ENCODE peak calls at places on chromosomes 11 and 22, in seven cellular contexts. One of them, this sample, is unnamed.

GRCh38 chr11:122491486-122491885 is 164.0 kb upstream of the UBASH3B start:
- DNase-seq in NCI-H1105: no peak
- DNase-seq in lower lobe of right lung: no peak
- DNase-seq in heart right ventricle: peak
- DNase-seq in mammary epithelial cell: peak
- DNase-seq in left ventricle myocardium inferior: no peak
- DNase-seq in IMR-90: peak
- DNase-seq in this sample: no peak

GRCh38 chr11:57340228-57340627 is 2.1 kb downstream of the P2RX3 start:
- DNase-seq in IMR-90: no peak
- DNase-seq in mammary epithelial cell: no peak
- DNase-seq in NCI-H1105: no peak
- DNase-seq in lower lobe of right lung: no peak
- DNase-seq in heart right ventricle: no peak
- DNase-seq in left ventricle myocardium inferior: no peak
- DNase-seq in this sample: peak

GRCh38 chr22:18068381-18068988 is 9.3 kb upstream of the PEX26 start:
- DNase-seq in mammary epithelial cell: no peak
- DNase-seq in lower lobe of right lung: no peak
- DNase-seq in IMR-90: peak
- DNase-seq in heart right ventricle: peak
- DNase-seq in left ventricle myocardium inferior: no peak
- DNase-seq in NCI-H1105: no peak
- DNase-seq in this sample: no peak

GRCh38 chr22:40758390-40758789 is 60.8 kb downstream of the SLC25A17 start:
- DNase-seq in heart right ventricle: no peak
- DNase-seq in left ventricle myocardium inferior: no peak
- DNase-seq in lower lobe of right lung: no peak
- DNase-seq in NCI-H1105: no peak
- DNase-seq in IMR-90: no peak
- DNase-seq in mammary epithelial cell: peak
- DNase-seq in this sample: no peak

GRCh38 chr11:97764193-97764592 is 1256.6 kb upstream of the CNTN5 start:
- DNase-seq in heart right ventricle: no peak
- DNase-seq in NCI-H1105: no peak
- DNase-seq in left ventricle myocardium inferior: no peak
- DNase-seq in IMR-90: no peak
- DNase-seq in lower lobe of right lung: no peak
- DNase-seq in mammary epithelial cell: no peak
- DNase-seq in this sample: no peak

GRCh38 chr22:20656902-20657836 is 116.7 kb upstream of the SERPIND1 start:
- DNase-seq in heart right ventricle: no peak
- DNase-seq in lower lobe of right lung: no peak
- DNase-seq in IMR-90: peak
- DNase-seq in NCI-H1105: no peak
- DNase-seq in mammary epithelial cell: no peak
- DNase-seq in left ventricle myocardium inferior: no peak
- DNase-seq in this sample: no peak

GRCh38 chr11:115535781-115536180 is 31.6 kb upstream of the CADM1 start:
- DNase-seq in heart right ventricle: no peak
- DNase-seq in mammary epithelial cell: no peak
- DNase-seq in IMR-90: no peak
- DNase-seq in left ventricle myocardium inferior: no peak
- DNase-seq in lower lobe of right lung: no peak
- DNase-seq in NCI-H1105: no peak
- DNase-seq in this sample: no peak

GRCh38 chr11:8948901-8949300 is 6.1 kb upstream of the ASCL3 start:
- DNase-seq in mammary epithelial cell: no peak
- DNase-seq in NCI-H1105: no peak
- DNase-seq in left ventricle myocardium inferior: no peak
- DNase-seq in heart right ventricle: no peak
- DNase-seq in lower lobe of right lung: no peak
- DNase-seq in IMR-90: no peak
- DNase-seq in this sample: no peak

GRCh38 chr11:85137597-85137996 is 489.5 kb downstream of the DLG2 start:
- DNase-seq in heart right ventricle: no peak
- DNase-seq in IMR-90: no peak
- DNase-seq in lower lobe of right lung: no peak
- DNase-seq in mammary epithelial cell: no peak
- DNase-seq in left ventricle myocardium inferior: no peak
- DNase-seq in NCI-H1105: no peak
- DNase-seq in this sample: no peak

GRCh38 chr22:22945195-22945594 is 57.6 kb downstream of the IGLL5 start:
- DNase-seq in lower lobe of right lung: no peak
- DNase-seq in NCI-H1105: no peak
- DNase-seq in heart right ventricle: no peak
- DNase-seq in mammary epithelial cell: no peak
- DNase-seq in IMR-90: no peak
- DNase-seq in left ventricle myocardium inferior: no peak
- DNase-seq in this sample: no peak

GRCh38 chr22:36457688-36458450 is 23.6 kb downstream of the TXN2 start:
- DNase-seq in mammary epithelial cell: no peak
- DNase-seq in lower lobe of right lung: no peak
- DNase-seq in NCI-H1105: no peak
- DNase-seq in heart right ventricle: peak
- DNase-seq in IMR-90: no peak
- DNase-seq in left ventricle myocardium inferior: peak
- DNase-seq in this sample: no peak

GRCh38 chr22:22395230-22395629 is 113.3 kb downstream of the ZNF280B start:
- DNase-seq in IMR-90: no peak
- DNase-seq in left ventricle myocardium inferior: no peak
- DNase-seq in heart right ventricle: no peak
- DNase-seq in mammary epithelial cell: no peak
- DNase-seq in lower lobe of right lung: no peak
- DNase-seq in NCI-H1105: no peak
- DNase-seq in this sample: no peak